ENCODE peak calls at places on chromosomes 2 and 18, in four cellular contexts. One of them, this sample, is unnamed.

GRCh38 chr18:34959211-34959829 is 81.9 kb upstream of the MAPRE2 start:
- DNase-seq in stomach: no peak
- DNase-seq in PC-3: no peak
- DNase-seq in choroid plexus epithelial cell: no peak
- DNase-seq in this sample: no peak

GRCh38 chr18:57806891-57807280 is 3.8 kb upstream of the ATP8B1 start:
- DNase-seq in choroid plexus epithelial cell: peak; percentile 49
- DNase-seq in PC-3: peak; percentile 85
- DNase-seq in stomach: no peak
- DNase-seq in this sample: no peak

GRCh38 chr2:173264603-173265366 is 89.9 kb upstream of the CDCA7 start:
- DNase-seq in PC-3: no peak
- DNase-seq in stomach: no peak
- DNase-seq in choroid plexus epithelial cell: no peak
- DNase-seq in this sample: no peak

GRCh38 chr2:23684540-23685176 is 242.3 kb downstream of the ATAD2B start:
- DNase-seq in choroid plexus epithelial cell: no peak
- DNase-seq in stomach: no peak
- DNase-seq in PC-3: no peak
- DNase-seq in this sample: no peak

GRCh38 chr18:13455960-13456471 is 237.5 kb downstream of the LDLRAD4 start:
- DNase-seq in PC-3: no peak
- DNase-seq in stomach: no peak
- DNase-seq in choroid plexus epithelial cell: no peak
- DNase-seq in this sample: no peak

GRCh38 chr2:137888845-137889244 is 75.4 kb upstream of the HNMT start:
- DNase-seq in PC-3: peak; percentile 66
- DNase-seq in choroid plexus epithelial cell: peak; percentile 42
- DNase-seq in stomach: peak; percentile 51
- DNase-seq in this sample: peak; percentile 23

GRCh38 chr2:98479959-98480524 is 35.4 kb downstream of the INPP4A start:
- DNase-seq in stomach: peak; percentile 77
- DNase-seq in PC-3: peak; percentile 99
- DNase-seq in choroid plexus epithelial cell: peak; percentile 40
- DNase-seq in this sample: no peak

GRCh38 chr2:30492185-30492584 is 45.1 kb downstream of the LCLAT1 start:
- DNase-seq in choroid plexus epithelial cell: no peak
- DNase-seq in stomach: no peak
- DNase-seq in PC-3: no peak
- DNase-seq in this sample: no peak

GRCh38 chr2:150045601-150046000 is 441.9 kb downstream of the RND3 start:
- DNase-seq in stomach: no peak
- DNase-seq in PC-3: peak; percentile 67
- DNase-seq in choroid plexus epithelial cell: no peak
- DNase-seq in this sample: no peak

GRCh38 chr2:143936758-143937562 is 583.0 kb downstream of the ZEB2 start:
- DNase-seq in choroid plexus epithelial cell: peak; percentile 38
- DNase-seq in PC-3: no peak
- DNase-seq in stomach: peak; percentile 27
- DNase-seq in this sample: peak; percentile 37

GRCh38 chr2:62267687-62268086 is 71.8 kb downstream of the B3GNT2 start:
- DNase-seq in stomach: no peak
- DNase-seq in PC-3: no peak
- DNase-seq in choroid plexus epithelial cell: peak; percentile 20
- DNase-seq in this sample: no peak

GRCh38 chr2:205751621-205752031 is 69.3 kb downstream of the NRP2 start:
- DNase-seq in choroid plexus epithelial cell: no peak
- DNase-seq in stomach: no peak
- DNase-seq in PC-3: peak; percentile 50
- DNase-seq in this sample: no peak

GRCh38 chr2:223736488-223736887 is 100.9 kb downstream of the AP1S3 start:
- DNase-seq in PC-3: no peak
- DNase-seq in stomach: no peak
- DNase-seq in choroid plexus epithelial cell: no peak
- DNase-seq in this sample: no peak

GRCh38 chr2:171345971-171346722 is 87.6 kb downstream of the METTL8 start:
- DNase-seq in PC-3: peak; percentile 53
- DNase-seq in choroid plexus epithelial cell: no peak
- DNase-seq in stomach: no peak
- DNase-seq in this sample: no peak

GRCh38 chr2:217166241-217166640 is 306.4 kb upstream of the TNP1 start:
- DNase-seq in stomach: no peak
- DNase-seq in choroid plexus epithelial cell: peak; percentile 82
- DNase-seq in PC-3: peak; percentile 65
- DNase-seq in this sample: peak; percentile 74

GRCh38 chr18:60448487-60449267 is 76.1 kb upstream of the MC4R start:
- DNase-seq in PC-3: no peak
- DNase-seq in stomach: no peak
- DNase-seq in choroid plexus epithelial cell: no peak
- DNase-seq in this sample: no peak

GRCh38 chr2:160294339-160294803 is 94.3 kb upstream of the ITGB6 start:
- DNase-seq in PC-3: peak; percentile 58
- DNase-seq in choroid plexus epithelial cell: peak; percentile 86
- DNase-seq in stomach: no peak
- DNase-seq in this sample: peak; percentile 90

GRCh38 chr2:61620244-61621159 is 82.3 kb upstream of the XPO1 start:
- DNase-seq in PC-3: peak; percentile 89
- DNase-seq in stomach: no peak
- DNase-seq in choroid plexus epithelial cell: peak; percentile 87
- DNase-seq in this sample: peak; percentile 83

GRCh38 chr2:193861557-193861956 is 1666.8 kb upstream of the TMEFF2 start:
- DNase-seq in choroid plexus epithelial cell: no peak
- DNase-seq in PC-3: no peak
- DNase-seq in stomach: no peak
- DNase-seq in this sample: no peak

GRCh38 chr18:58558514-58558913 is 70.4 kb downstream of the ALPK2 start:
- DNase-seq in PC-3: no peak
- DNase-seq in choroid plexus epithelial cell: no peak
- DNase-seq in stomach: no peak
- DNase-seq in this sample: no peak

GRCh38 chr2:209600257-209601180 is 171.1 kb upstream of the UNC80 start:
- DNase-seq in PC-3: no peak
- DNase-seq in choroid plexus epithelial cell: no peak
- DNase-seq in stomach: no peak
- DNase-seq in this sample: no peak
- H3K4me3 ChIP-seq in PC-3: no peak overlapping the region
- H3K4me3 ChIP-seq in choroid plexus epithelial cell: no peak overlapping the region
- H3K4me3 ChIP-seq in stomach: no peak overlapping the region
- H3K4me3 ChIP-seq in this sample: no peak overlapping the region

DNA sequence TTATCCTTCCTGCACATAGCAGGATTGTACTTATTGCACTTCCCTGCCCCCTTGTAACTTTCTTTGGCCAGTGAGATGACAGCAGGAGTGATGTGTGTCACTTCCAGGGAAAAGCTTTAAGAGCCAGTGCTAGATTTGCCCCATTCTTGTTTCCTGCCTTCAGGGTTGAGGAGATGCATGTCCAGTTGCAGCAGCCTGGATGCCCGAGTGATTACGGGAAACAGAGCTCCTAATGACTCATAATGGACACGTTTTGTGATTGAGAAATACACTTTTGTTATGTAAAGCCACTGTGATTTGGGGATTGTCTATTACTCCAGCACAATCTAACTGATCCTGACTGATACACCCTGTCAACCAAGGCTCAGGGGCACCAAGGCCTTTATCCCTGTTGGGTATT is 5.0 kb upstream of the TET3 start:
- DNase-seq in PC-3: peak; percentile 86
- DNase-seq in choroid plexus epithelial cell: peak; percentile 86
- DNase-seq in stomach: no peak
- DNase-seq in this sample: peak; percentile 90
- H3K4me3 ChIP-seq in PC-3: peak overlapping the region; percentile 59
- H3K4me3 ChIP-seq in choroid plexus epithelial cell: no peak overlapping the region
- H3K4me3 ChIP-seq in stomach: no peak overlapping the region
- H3K4me3 ChIP-seq in this sample: no peak overlapping the region

GRCh38 chr2:151989378-151989777 is 109.5 kb downstream of the CACNB4 start:
- DNase-seq in choroid plexus epithelial cell: no peak
- DNase-seq in stomach: no peak
- DNase-seq in PC-3: no peak
- DNase-seq in this sample: no peak
- H3K4me3 ChIP-seq in choroid plexus epithelial cell: no peak overlapping the region
- H3K4me3 ChIP-seq in stomach: no peak overlapping the region
- H3K4me3 ChIP-seq in PC-3: no peak overlapping the region
- H3K4me3 ChIP-seq in this sample: no peak overlapping the region

GRCh38 chr2:197261808-197262226 is 48.8 kb downstream of the ANKRD44 start:
- DNase-seq in choroid plexus epithelial cell: peak; percentile 59
- DNase-seq in stomach: no peak
- DNase-seq in PC-3: no peak
- DNase-seq in this sample: no peak
- H3K4me3 ChIP-seq in choroid plexus epithelial cell: peak overlapping the region; percentile 17
- H3K4me3 ChIP-seq in stomach: no peak overlapping the region
- H3K4me3 ChIP-seq in PC-3: no peak overlapping the region
- H3K4me3 ChIP-seq in this sample: no peak overlapping the region

DNA sequence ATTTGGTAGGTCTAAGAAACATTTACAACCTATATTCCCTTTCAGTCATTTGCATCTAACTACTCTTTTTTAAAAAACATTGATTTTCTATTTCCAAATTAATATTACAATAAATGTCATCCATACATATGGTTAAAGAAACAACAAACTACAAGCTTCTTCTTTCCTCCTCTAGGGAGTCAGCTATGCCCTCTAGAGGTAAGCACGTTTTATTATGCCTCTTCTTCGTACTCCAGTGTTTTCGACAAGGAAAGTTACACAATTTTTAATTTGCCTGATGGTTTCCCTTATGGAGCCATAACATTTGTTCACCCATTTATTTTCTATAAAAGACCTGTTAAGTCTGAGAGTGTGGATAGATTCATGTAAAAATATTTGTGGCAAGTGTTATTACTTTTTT is 183.4 kb upstream of the CDH7 start:
- DNase-seq in choroid plexus epithelial cell: peak; percentile 1
- DNase-seq in PC-3: peak; percentile 64
- DNase-seq in stomach: no peak
- DNase-seq in this sample: no peak
- H3K4me3 ChIP-seq in choroid plexus epithelial cell: no peak overlapping the region
- H3K4me3 ChIP-seq in PC-3: no peak overlapping the region
- H3K4me3 ChIP-seq in stomach: no peak overlapping the region
- H3K4me3 ChIP-seq in this sample: no peak overlapping the region

GRCh38 chr2:75428060-75428459 is 132.7 kb downstream of the EVA1A start:
- DNase-seq in PC-3: no peak
- DNase-seq in stomach: no peak
- DNase-seq in choroid plexus epithelial cell: no peak
- DNase-seq in this sample: no peak

GRCh38 chr2:75429036-75429435 is 131.7 kb downstream of the EVA1A start:
- DNase-seq in choroid plexus epithelial cell: no peak
- DNase-seq in PC-3: no peak
- DNase-seq in stomach: peak; percentile 80
- DNase-seq in this sample: no peak

GRCh38 chr2:75431757-75432156 is 129.0 kb downstream of the EVA1A start:
- DNase-seq in choroid plexus epithelial cell: no peak
- DNase-seq in PC-3: peak; percentile 15
- DNase-seq in stomach: no peak
- DNase-seq in this sample: no peak

GRCh38 chr2:75431276-75431675 is 129.5 kb downstream of the EVA1A start:
- DNase-seq in choroid plexus epithelial cell: no peak
- DNase-seq in stomach: no peak
- DNase-seq in PC-3: no peak
- DNase-seq in this sample: no peak

GRCh38 chr2:75428627-75429026 is 132.1 kb downstream of the EVA1A start:
- DNase-seq in PC-3: no peak
- DNase-seq in choroid plexus epithelial cell: no peak
- DNase-seq in stomach: no peak
- DNase-seq in this sample: no peak
- H3K4me3 ChIP-seq in PC-3: no peak overlapping the region
- H3K4me3 ChIP-seq in choroid plexus epithelial cell: no peak overlapping the region
- H3K4me3 ChIP-seq in stomach: no peak overlapping the region
- H3K4me3 ChIP-seq in this sample: no peak overlapping the region

GRCh38 chr2:237413293-237414055 is 490 bp downstream of the COL6A3 start:
- DNase-seq in PC-3: no peak
- DNase-seq in stomach: no peak
- DNase-seq in choroid plexus epithelial cell: peak; percentile 63
- DNase-seq in this sample: peak; percentile 79
- H3K4me3 ChIP-seq in PC-3: no peak overlapping the region
- H3K4me3 ChIP-seq in stomach: peak overlapping the region; percentile 48
- H3K4me3 ChIP-seq in choroid plexus epithelial cell: peak overlapping the region; percentile 92
- H3K4me3 ChIP-seq in this sample: peak overlapping the region; percentile 81

DNA sequence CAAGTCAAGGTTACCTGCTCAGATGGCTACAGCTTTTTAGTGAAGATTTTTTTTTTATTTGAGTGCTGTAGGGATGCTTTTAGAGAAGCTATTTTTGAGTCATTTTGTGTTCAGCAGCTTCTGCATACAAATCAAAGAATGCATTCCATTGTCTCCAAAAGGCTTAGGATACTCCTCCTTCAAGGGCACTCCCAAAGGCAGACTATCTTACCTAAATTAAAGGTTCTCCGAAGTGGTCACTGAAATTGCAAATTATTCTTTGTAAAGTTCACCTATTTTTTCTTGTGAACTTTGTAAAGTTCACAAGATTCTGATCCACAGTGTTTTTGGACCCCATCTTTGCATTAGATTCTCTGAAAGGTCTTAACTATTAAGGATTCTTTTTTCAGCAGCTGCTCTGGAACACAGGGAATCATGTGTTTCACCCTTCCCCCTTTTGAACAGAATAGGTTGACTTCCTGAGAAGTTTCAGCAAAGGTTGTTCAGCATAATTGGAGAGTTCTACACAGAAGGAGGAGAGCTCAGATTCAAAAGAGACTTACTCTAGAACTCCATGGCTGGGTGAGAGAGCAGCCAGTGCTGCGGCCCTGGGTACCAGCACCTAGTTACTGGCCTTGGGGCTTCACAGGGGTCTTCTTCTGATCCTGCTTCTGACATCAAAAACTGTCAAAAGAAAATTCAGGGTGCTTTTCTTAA is 14.5 kb downstream of the CLIP4 start:
- DNase-seq in stomach: no peak
- DNase-seq in choroid plexus epithelial cell: peak; percentile 40
- DNase-seq in PC-3: peak; percentile 41
- DNase-seq in this sample: no peak
- H3K4me3 ChIP-seq in stomach: no peak overlapping the region
- H3K4me3 ChIP-seq in choroid plexus epithelial cell: no peak overlapping the region
- H3K4me3 ChIP-seq in PC-3: peak overlapping the region; percentile 33
- H3K4me3 ChIP-seq in this sample: no peak overlapping the region

This sample was measured in fibroblast of villous mesenchyme.